ENCODE peak calls at places on chromosomes 4 and X, in five cellular contexts. S is ovary, O is lower lobe of right lung, Q is right lobe of liver, J is body of pancreas. K is an unnamed sample. For H3K36me3, the result is how much of the 10 kb centered on the place peaks cover.

GRCh38 chrX:19799319-19800182 is 87.8 kb downstream of the SH3KBP1 start:
- DNase-seq in S (no peak), O (no peak), Q (no peak), J (no peak), K (no peak)

GRCh38 chrX:17610788-17611187 is 126.5 kb upstream of the SCML1 start:
- DNase-seq in S (no peak), O (no peak), Q (no peak), J (no peak), K (no peak)

GRCh38 chr4:75673959-75674328 is 733 bp upstream of the G3BP2 start:
- DNase-seq in S (no peak), O (no peak), Q (no peak), J (no peak), K (no peak)

GRCh38 chrX:120380699-120381098 is 18.8 kb downstream of the ATP1B4 start:
- DNase-seq in S (no peak), O (no peak), Q (no peak), J (no peak), K (no peak)

GRCh38 chrX:78199851-78200250 is 60.4 kb upstream of the TAF9B start:
- DNase-seq in S (no peak), O (no peak), Q (no peak), J (no peak), K (no peak)

GRCh38 chrX:49106930-49107329 is 16.6 kb downstream of the GPKOW start:
- DNase-seq in S (no peak), O (no peak), Q (no peak), J (peak), K (no peak)

GRCh38 chr4:62301500-62301899 is 1101.4 kb downstream of the ADGRL3 start:
- DNase-seq in S (no peak), O (no peak), Q (no peak), J (no peak), K (no peak)

GRCh38 chrX:63889001-63889400 is 104.0 kb upstream of the ARHGEF9 start:
- DNase-seq in S (no peak), O (no peak), Q (no peak), J (no peak), K (no peak)

GRCh38 chr4:37561803-37562207 is 124.4 kb downstream of the RELL1 start:
- DNase-seq in S (no peak), O (no peak), Q (no peak), J (no peak), K (no peak)

GRCh38 chr4:185792384-185793146 is 19.4 kb downstream of the SORBS2 start:
- DNase-seq in S (no peak), O (no peak), Q (no peak), J (no peak), K (no peak)

DNA sequence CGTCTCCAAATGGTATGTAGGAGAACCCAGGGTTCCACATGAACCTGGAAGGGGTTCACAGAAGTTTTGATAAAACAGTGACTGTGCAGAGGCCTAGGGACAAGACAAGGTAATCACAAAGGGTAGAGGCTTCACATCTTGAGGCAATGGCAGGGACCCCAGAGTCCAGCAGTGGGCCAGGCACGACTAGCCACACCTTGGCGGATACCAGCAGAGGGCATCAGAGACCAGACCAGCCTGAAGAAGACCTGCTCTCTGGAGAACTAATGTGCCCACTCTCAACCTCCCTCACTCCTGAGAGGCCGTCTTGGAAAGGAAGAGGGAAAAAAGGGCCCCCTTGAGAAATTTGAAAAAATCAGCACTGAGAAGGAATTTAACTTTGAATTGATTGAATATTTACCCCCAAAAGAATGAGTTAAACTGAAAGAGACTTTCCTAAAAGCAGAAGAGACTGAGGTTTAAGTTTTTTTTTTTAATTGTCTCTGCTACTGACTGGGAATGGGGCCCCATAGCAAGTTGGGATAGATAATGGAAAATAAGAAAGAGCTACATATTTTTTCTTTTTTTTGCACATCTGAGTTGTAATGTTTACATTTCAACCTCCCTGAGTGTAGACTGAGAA is 243.8 kb upstream of the JADE1 start:
- DNase-seq in S (peak), O (no peak), Q (peak), J (peak), K (peak)
- TF ChIP-seq CTCF in S (peak), O (peak), Q (peak), J (peak), K (peak)

GRCh38 chrX:37474478-37474877 is 97.0 kb upstream of the LANCL3 start:
- DNase-seq in S (no peak), O (no peak), Q (no peak), J (no peak), K (no peak)
- H3K36me3 ChIP-seq in S (under half), O (under half), Q (under half), J (under half), K (under half)

GRCh38 chrX:107894038-107894437 is 68.4 kb downstream of the MID2 start:
- DNase-seq in S (no peak), O (no peak), Q (no peak), J (no peak), K (no peak)
- TF ChIP-seq CTCF in S (peak), O (peak), Q (peak), J (peak), K (peak)

GRCh38 chr4:24570574-24571236 is 13.6 kb downstream of the DHX15 start:
- DNase-seq in S (no peak), O (no peak), Q (no peak), J (no peak), K (no peak)

GRCh38 chr4:24570172-24570571 is 14.2 kb downstream of the DHX15 start:
- DNase-seq in S (no peak), O (no peak), Q (no peak), J (no peak), K (no peak)

GRCh38 chr4:24574256-24574655 is 10.1 kb downstream of the DHX15 start:
- DNase-seq in S (no peak), O (no peak), Q (no peak), J (no peak), K (no peak)

GRCh38 chr4:24576276-24576675 is 8.1 kb downstream of the DHX15 start:
- DNase-seq in S (no peak), O (no peak), Q (no peak), J (no peak), K (no peak)

GRCh38 chr4:24573582-24573981 is 10.8 kb downstream of the DHX15 start:
- DNase-seq in S (no peak), O (no peak), Q (no peak), J (no peak), K (no peak)
- H3K36me3 ChIP-seq in S (under half), O (half or more), Q (under half), J (under half), K (half or more)

GRCh38 chrX:107325467-107325866 is 119.1 kb downstream of the DNAAF6 start:
- DNase-seq in S (no peak), O (no peak), Q (no peak), J (no peak), K (no peak)

GRCh38 chrX:107323786-107324492 is 117.5 kb downstream of the DNAAF6 start:
- DNase-seq in S (peak), O (no peak), Q (no peak), J (no peak), K (no peak)

DNA sequence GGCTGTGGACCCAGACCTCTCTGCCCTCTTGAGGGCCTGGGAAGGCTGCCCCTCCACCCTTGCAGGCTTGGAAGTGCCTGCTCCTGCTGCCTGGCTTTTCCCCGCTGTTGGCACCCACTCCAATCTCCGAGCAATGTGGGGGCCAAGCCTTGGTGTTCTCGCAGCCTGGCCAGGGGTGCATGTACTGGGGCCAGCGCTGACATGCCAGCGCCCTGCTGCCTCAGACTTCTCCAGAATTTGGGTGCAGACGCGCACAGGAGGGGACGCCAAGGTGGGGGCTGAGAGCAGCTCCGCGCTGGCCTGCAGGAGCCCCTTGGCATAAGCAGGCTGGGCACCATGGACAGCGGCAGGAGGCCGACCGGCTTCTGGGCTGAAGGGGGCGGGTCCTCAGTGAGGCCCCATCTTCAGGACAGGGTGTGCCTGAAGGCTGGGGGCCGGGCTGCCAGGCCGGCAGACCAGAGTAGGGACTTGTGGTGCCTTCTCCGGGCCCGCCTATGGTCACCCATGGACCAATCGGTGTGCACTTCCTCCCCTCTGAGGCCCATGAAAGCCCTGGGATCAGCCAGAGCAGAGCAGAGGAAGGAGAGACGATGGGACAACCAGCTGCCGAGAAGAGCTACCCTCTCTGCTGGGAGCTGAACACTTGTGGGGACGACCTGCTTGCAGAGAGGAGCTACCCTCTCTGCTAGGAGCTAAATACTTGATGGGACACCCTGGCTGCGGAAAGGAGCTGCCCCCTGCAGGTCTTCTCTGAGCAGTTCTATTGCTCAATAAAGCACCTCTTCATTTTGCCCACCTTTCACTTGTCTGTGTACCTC is 118.3 kb downstream of the DNAAF6 start:
- DNase-seq in S (peak), O (peak), Q (no peak), J (peak), K (no peak)
- TF ChIP-seq CTCF in S (no peak), O (no peak), Q (peak), J (no peak), K (no peak)

GRCh38 chrX:74277320-74277719 is 26.7 kb upstream of the ZCCHC13 start:
- DNase-seq in S (no peak), O (no peak), Q (no peak), J (no peak), K (no peak)
- H3K36me3 ChIP-seq in S (under half), O (half or more), Q (under half), J (under half), K (under half)

DNA sequence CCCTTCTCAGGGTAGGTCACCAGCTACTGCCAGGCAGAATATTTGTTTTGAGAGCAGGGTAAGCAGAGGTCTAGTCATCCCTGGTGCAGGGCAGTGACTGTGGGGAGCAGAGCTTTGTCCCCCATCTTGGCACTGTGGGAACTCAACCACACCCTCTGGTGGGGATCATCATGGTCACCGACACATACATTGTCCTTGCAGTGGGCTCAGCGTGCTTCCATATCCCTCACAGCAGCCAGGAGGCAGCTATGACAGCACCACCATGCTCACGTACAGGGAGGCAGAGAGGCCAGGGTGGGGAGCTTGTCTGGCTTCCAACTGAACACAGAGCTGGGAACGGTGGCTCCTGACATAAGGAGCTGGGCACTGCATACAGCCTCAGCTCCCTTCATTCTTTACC is 102.3 kb downstream of the ENPP6 start:
- DNase-seq in S (no peak), O (no peak), Q (no peak), J (no peak), K (no peak)
- TF ChIP-seq CTCF in S (no peak), O (no peak), Q (no peak), J (no peak), K (no peak)

GRCh38 chrX:1443496-1444075 is 9.1 kb downstream of the ASMTL start:
- DNase-seq in S (no peak), O (peak), Q (peak), J (no peak), K (no peak)
- H3K36me3 ChIP-seq in S (under half), O (under half), Q (under half), J (under half), K (under half)

DNA sequence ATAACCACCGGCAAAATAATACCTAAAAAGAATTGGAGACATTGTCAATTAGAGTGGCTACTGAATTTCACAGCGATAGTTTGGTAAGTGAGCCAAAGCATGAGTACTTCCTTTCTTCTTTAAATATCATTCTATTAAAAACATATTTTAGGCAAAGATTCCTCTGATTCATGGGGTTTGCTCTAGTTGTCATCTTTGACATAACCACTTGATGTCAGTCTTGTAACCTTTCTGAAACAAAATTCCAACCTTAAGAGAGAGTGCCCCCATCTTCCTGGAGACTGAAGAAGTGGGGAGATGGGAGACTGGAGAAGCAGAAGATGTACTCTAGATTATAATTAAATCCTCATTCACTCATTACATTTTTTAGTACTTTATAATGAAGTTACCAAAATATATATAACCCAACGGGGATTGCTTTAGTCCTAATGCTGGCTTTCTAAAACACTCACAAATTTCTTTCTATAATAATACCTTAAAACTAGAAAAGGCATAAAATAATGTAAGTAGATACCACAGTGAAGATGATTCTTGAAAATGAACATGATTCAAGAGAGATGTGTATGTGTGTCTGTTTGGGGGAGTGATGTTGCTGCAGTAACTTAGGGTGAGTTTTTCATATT is 96.4 kb downstream of the EMCN start:
- DNase-seq in S (no peak), O (no peak), Q (no peak), J (no peak), K (no peak)
- TF ChIP-seq CTCF in S (peak), O (peak), Q (peak), J (peak), K (peak)

GRCh38 chrX:40688976-40689375 is 41.6 kb upstream of the CXorf38 start:
- DNase-seq in S (no peak), O (no peak), Q (no peak), J (no peak), K (no peak)
- H3K36me3 ChIP-seq in S (under half), O (under half), Q (under half), J (under half), K (under half)

K was measured in psoas muscle.